ENCODE peak calls at places on chromosomes 11 and 22, in four cellular contexts. N is epithelial cell of esophagus, Y is right lobe of liver, Z is bronchial epithelial cell. I is an unnamed sample.

GRCh38 chr11:132408877-132409276 is 1038.5 kb downstream of the NTM start:
- DNase-seq in N (no peak), Y (no peak), Z (no peak), I (no peak)

GRCh38 chr11:1759851-1760220 is 3.9 kb downstream of the CTSD start:
- DNase-seq in N (no peak), Y (no peak), Z (no peak), I (peak)

GRCh38 chr11:118689852-118690552 is 10.6 kb upstream of the TREH start:
- DNase-seq in N (peak), Y (peak), Z (peak), I (peak)

GRCh38 chr22:39205344-39206021 is 39.3 kb downstream of the PDGFB start:
- DNase-seq in N (peak), Y (no peak), Z (peak), I (peak)

GRCh38 chr11:129368889-129369672 is 6.6 kb upstream of the BARX2 start:
- DNase-seq in N (peak), Y (no peak), Z (peak), I (no peak)

GRCh38 chr11:61023086-61024035 is 51.9 kb downstream of the CD6 start:
- DNase-seq in N (no peak), Y (no peak), Z (no peak), I (peak)

GRCh38 chr11:118147502-118147901 is 5.1 kb downstream of the SCN4B start:
- DNase-seq in N (no peak), Y (no peak), Z (no peak), I (no peak)

GRCh38 chr11:14029971-14030531 is 67.5 kb downstream of the SPON1 start:
- DNase-seq in N (peak), Y (peak), Z (peak), I (no peak)

GRCh38 chr11:47572715-47573255 is 6.0 kb downstream of the KBTBD4 start:
- DNase-seq in N (no peak), Y (no peak), Z (no peak), I (peak)

GRCh38 chr11:57483570-57483934 is 23.2 kb downstream of the RTN4RL2 start:
- DNase-seq in N (no peak), Y (no peak), Z (no peak), I (no peak)

GRCh38 chr11:910044-910588 is 494 bp downstream of the CHID1 start:
- DNase-seq in N (no peak), Y (peak), Z (no peak), I (no peak)

GRCh38 chr11:117583063-117583801 is 213.8 kb downstream of the DSCAML1 start:
- DNase-seq in N (no peak), Y (no peak), Z (no peak), I (peak)

GRCh38 chr11:1104411-1105182 is 29.9 kb downstream of the MUC2 start:
- DNase-seq in N (no peak), Y (peak), Z (no peak), I (peak)

GRCh38 chr11:96311120-96311568 is 31.9 kb downstream of the MAML2 start:
- DNase-seq in N (no peak), Y (no peak), Z (peak), I (no peak)

GRCh38 chr22:23832226-23833016 is 6.4 kb downstream of the DERL3 start:
- DNase-seq in N (no peak), Y (peak), Z (no peak), I (peak)

GRCh38 chr11:102990145-102990544 is 34.6 kb upstream of the MMP13 start:
- DNase-seq in N (no peak), Y (no peak), Z (peak), I (no peak)

GRCh38 chr11:57873196-57873911 is 111.8 kb downstream of the CTNND1 start:
- DNase-seq in N (peak), Y (no peak), Z (peak), I (no peak)

GRCh38 chr22:45478108-45478771 is 24.4 kb upstream of the FBLN1 start:
- DNase-seq in N (peak), Y (no peak), Z (peak), I (no peak)

GRCh38 chr11:75562048-75562835 is at the start of gene SERPINH1:
- DNase-seq in N (peak), Y (peak), Z (peak), I (no peak)

GRCh38 chr11:78008174-78008573 is 13.7 kb upstream of the INTS4 start:
- DNase-seq in N (no peak), Y (no peak), Z (no peak), I (no peak)

GRCh38 chr11:9527481-9528140 is 45.9 kb upstream of the WEE1 start:
- DNase-seq in N (peak), Y (no peak), Z (peak), I (no peak)

GRCh38 chr11:9004310-9004945 is 627 bp upstream of the NRIP3 start:
- DNase-seq in N (no peak), Y (no peak), Z (no peak), I (peak)

GRCh38 chr22:19723165-19723989 is at the start of gene GP1BB:
- DNase-seq in N (peak), Y (peak), Z (no peak), I (no peak)

GRCh38 chr22:30578481-30578880 is 4.0 kb upstream of the GAL3ST1 start:
- DNase-seq in N (no peak), Y (no peak), Z (no peak), I (no peak)

GRCh38 chr11:126355324-126355925 is at the start of gene ST3GAL4:
- DNase-seq in N (peak), Y (peak), Z (peak), I (peak)

GRCh38 chr11:57618438-57618837 is 21.0 kb downstream of the SERPING1 start:
- DNase-seq in N (peak), Y (peak), Z (peak), I (no peak)

GRCh38 chr11:65854871-65855837 is 2.8 kb downstream of the CFL1 start:
- DNase-seq in N (no peak), Y (peak), Z (no peak), I (peak)

GRCh38 chr11:130762342-130763037 is 153.8 kb downstream of the SNX19 start:
- DNase-seq in N (peak), Y (no peak), Z (peak), I (no peak)

GRCh38 chr11:128763224-128763623 is 69.4 kb downstream of the FLI1 start:
- DNase-seq in N (no peak), Y (no peak), Z (no peak), I (no peak)

GRCh38 chr11:64788321-64789215 is 10.2 kb upstream of the SF1 start:
- DNase-seq in N (no peak), Y (no peak), Z (no peak), I (peak)

GRCh38 chr11:86464509-86465221 is 90.0 kb downstream of the CCDC81 start:
- DNase-seq in N (no peak), Y (no peak), Z (no peak), I (no peak)

GRCh38 chr11:104256525-104256924 is 92.6 kb upstream of the PDGFD start:
- DNase-seq in N (peak), Y (no peak), Z (peak), I (no peak)

GRCh38 chr11:104259121-104259610 is 95.2 kb upstream of the PDGFD start:
- DNase-seq in N (no peak), Y (no peak), Z (no peak), I (no peak)

DNA sequence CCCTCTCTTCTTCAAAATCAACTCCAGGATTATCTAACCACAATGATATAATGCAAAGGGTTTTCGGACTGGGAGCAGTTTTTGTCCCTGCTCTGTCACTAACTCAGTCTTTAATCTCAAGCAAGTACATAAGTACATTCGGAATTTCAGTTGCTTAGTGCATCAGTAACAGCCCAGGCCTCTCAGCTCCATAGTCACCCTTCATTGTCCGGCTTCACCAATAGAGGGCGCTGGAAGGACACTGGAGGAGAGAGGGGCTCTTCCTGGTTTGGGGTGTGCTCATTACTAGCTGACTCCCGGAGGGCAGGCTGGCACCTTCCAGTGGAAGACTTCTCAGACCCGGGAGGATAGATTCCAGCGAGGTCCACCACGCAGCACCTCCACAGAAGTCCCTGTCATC is 90.4 kb upstream of the PDGFD start:
- DNase-seq in N (peak), Y (no peak), Z (peak), I (no peak)
- TF ChIP-seq CTCF in N (peak), Y (peak), Z (peak), I (peak)

GRCh38 chr11:10875430-10876021 is 17.7 kb upstream of the ZBED5 start:
- DNase-seq in N (peak), Y (no peak), Z (peak), I (no peak)

GRCh38 chr11:10881892-10882291 is 24.0 kb upstream of the ZBED5 start:
- DNase-seq in N (no peak), Y (no peak), Z (no peak), I (no peak)

GRCh38 chr11:10876168-10876567 is 18.3 kb upstream of the ZBED5 start:
- DNase-seq in N (no peak), Y (no peak), Z (peak), I (no peak)

DNA sequence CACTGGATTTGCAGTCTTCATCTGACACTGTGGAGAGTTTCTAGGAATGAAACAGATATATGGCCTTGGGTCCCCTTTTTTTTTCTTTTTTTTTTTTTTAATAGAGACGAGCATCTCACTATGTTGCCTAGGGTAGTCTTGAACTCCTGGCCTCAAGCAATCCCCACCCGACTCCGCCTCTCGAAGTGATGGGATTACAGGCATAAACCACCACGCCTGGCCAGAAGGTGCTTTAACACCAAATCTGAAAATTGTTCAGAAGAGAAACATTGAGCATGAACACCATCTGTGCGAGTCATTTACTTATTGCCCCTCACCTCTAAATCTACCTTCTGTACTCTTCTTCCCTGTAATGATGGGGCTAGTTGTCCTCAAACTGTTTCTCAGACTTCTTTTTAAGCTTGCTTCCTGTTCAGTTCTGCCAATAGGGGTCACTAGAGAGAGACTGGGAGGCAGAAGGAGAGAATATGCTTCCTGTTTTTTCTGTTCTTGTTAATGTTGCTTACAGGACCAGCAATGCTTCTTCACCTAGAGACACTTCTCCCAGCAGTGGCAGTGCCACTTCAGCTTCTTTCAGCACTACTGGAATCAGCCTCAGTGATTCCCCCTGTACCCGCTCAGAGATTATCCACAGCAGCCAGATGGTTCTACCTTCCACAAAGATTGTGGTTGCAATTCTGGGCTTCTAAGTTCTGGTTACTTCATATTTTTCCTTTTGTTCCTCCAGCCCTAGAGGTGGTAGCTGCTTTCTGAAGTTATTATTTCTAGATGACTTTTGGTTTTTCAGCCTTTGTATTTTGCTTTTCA is 20.8 kb upstream of the ZBED5 start:
- DNase-seq in N (peak), Y (no peak), Z (peak), I (no peak)
- TF ChIP-seq CTCF in N (peak), Y (peak), Z (peak), I (peak)

DNA sequence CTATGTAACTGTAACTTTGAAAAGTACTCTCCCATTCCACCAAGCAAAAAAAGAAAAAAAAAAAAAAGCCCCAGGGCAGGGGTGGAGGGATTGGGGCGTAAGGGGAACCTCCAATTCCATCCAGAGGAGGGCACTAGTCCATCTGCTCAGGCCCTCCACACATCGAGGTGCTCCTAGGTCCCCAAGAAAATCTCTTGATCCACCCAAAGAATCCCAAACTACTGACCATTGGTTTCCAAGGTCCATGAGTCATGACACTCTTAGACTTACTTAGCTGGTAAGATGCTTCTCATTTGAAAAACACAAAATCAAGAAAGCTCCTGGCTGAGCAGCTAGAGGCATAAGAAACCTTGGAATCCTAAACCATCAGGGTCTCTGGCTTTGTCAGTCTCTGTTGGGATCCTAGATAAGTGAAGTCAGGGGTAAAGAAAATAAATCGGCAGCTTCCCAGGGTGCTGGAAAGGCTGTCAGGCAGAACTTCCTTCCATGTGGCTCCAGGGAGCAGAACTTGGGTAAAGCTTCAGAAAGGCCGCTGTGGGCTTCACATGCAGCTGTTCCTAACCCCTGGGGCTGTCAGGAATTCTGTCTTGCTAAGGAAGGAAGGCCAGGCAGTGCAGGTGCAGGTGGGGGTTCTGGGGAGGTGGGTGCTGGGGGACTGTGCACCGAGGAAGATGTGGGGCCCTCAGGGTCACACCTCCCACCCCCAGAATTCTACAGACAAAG is 49.4 kb upstream of the ADA2 start:
- DNase-seq in N (no peak), Y (no peak), Z (no peak), I (no peak)
- TF ChIP-seq CTCF in N (no peak), Y (peak), Z (no peak), I (peak)

GRCh38 chr22:28736296-28737155 is 5.1 kb downstream of the CHEK2 start:
- DNase-seq in N (no peak), Y (no peak), Z (no peak), I (no peak)

GRCh38 chr22:28741200-28741757 is 341 bp downstream of the CHEK2 start:
- DNase-seq in N (no peak), Y (no peak), Z (no peak), I (no peak)

GRCh38 chr22:28742562-28742962 is 723 bp downstream of the HSCB start:
- DNase-seq in N (no peak), Y (no peak), Z (no peak), I (no peak)

GRCh38 chr22:28743852-28744251 is 2.0 kb downstream of the HSCB start:
- DNase-seq in N (no peak), Y (no peak), Z (no peak), I (no peak)

GRCh38 chr22:28741758-28742561 is at the start of the genes CHEK2 and HSCB:
- DNase-seq in N (peak), Y (peak), Z (peak), I (peak)
- TF ChIP-seq CTCF in N (no peak), Y (peak), Z (no peak), I (peak)

I was measured in chondrocyte.